ENCODE peak calls at places on chromosomes 2 and 18, in eight cellular contexts. P is naive thymus-derived CD4-positive, alpha-beta T cell; U is mammary epithelial cell; E is IMR-90; W is tibial nerve; F is gastrocnemius medialis; A is psoas muscle; Q is PC-9. R is an unnamed sample. For H3K36me3, the result is how much of the 10 kb centered on the place peaks cover.

GRCh38 chr2:218216674-218217365 is at the start of gene ARPC2:
- DNase-seq in P (peak), U (peak), E (peak), W (peak), F (peak), A (peak), Q (peak), R (peak)

GRCh38 chr2:127261835-127262234 is 32.1 kb downstream of the ERCC3 start:
- DNase-seq in P (no peak), U (no peak), E (peak), W (no peak), F (no peak), A (no peak), Q (no peak), R (no peak)

GRCh38 chr2:33212151-33212550 is 264.3 kb upstream of the RASGRP3 start:
- DNase-seq in P (no peak), U (peak), E (peak), W (no peak), F (no peak), A (no peak), Q (no peak), R (no peak)

GRCh38 chr2:47964722-47965434 is 58.6 kb upstream of the FBXO11 start:
- DNase-seq in P (no peak), U (peak), E (no peak), W (no peak), F (no peak), A (no peak), Q (peak), R (no peak)

GRCh38 chr2:134227666-134228065 is 26.2 kb upstream of the MGAT5 start:
- DNase-seq in P (no peak), U (no peak), E (no peak), W (no peak), F (no peak), A (no peak), Q (no peak), R (no peak)

GRCh38 chr2:182667321-182667695 is 48.7 kb upstream of the DNAJC10 start:
- DNase-seq in P (no peak), U (no peak), E (no peak), W (no peak), F (no peak), A (no peak), Q (no peak), R (no peak)

GRCh38 chr2:44941551-44942234 is at the start of gene SIX3:
- DNase-seq in P (peak), U (peak), E (no peak), W (no peak), F (no peak), A (no peak), Q (peak), R (no peak)

GRCh38 chr2:104572856-104573255 is 281.1 kb upstream of the POU3F3 start:
- DNase-seq in P (no peak), U (no peak), E (no peak), W (no peak), F (no peak), A (no peak), Q (no peak), R (no peak)

GRCh38 chr2:142483653-142484052 is 352.8 kb upstream of the LRP1B start:
- DNase-seq in P (no peak), U (no peak), E (no peak), W (no peak), F (no peak), A (no peak), Q (no peak), R (no peak)

GRCh38 chr2:455046-455705 is 167.3 kb upstream of the ALKAL2 start:
- DNase-seq in P (no peak), U (no peak), E (no peak), W (no peak), F (no peak), A (no peak), Q (no peak), R (no peak)

GRCh38 chr2:176080540-176081355 is 3.0 kb downstream of the EVX2 start:
- DNase-seq in P (no peak), U (no peak), E (no peak), W (no peak), F (no peak), A (no peak), Q (no peak), R (no peak)

DNA sequence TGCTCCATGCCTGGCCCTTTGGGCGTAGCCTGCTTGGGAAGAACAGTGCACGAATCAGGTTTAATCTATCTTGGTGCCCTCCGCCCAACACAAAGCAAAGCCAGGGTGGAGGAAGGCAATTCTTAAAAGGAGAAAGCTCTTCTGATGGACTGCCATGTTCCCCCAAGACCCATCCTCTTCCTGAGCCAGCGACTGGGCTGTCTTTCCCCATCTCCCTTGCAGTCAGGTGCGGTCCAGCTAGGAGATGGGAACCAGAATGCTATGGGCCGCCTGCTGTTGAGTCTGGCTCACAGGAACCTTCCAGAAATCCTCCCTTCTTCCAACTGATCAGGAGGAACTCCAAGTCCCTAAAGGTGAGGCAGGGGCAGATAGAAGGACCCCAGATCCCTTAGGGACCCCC is 105.0 kb downstream of the SH3BP4 start:
- DNase-seq in P (no peak), U (no peak), E (no peak), W (no peak), F (no peak), A (no peak), Q (no peak), R (no peak)
- H3K36me3 ChIP-seq in P (under half), U (under half), E (under half), W (under half), F (under half), A (under half), Q (under half), R (under half)

DNA sequence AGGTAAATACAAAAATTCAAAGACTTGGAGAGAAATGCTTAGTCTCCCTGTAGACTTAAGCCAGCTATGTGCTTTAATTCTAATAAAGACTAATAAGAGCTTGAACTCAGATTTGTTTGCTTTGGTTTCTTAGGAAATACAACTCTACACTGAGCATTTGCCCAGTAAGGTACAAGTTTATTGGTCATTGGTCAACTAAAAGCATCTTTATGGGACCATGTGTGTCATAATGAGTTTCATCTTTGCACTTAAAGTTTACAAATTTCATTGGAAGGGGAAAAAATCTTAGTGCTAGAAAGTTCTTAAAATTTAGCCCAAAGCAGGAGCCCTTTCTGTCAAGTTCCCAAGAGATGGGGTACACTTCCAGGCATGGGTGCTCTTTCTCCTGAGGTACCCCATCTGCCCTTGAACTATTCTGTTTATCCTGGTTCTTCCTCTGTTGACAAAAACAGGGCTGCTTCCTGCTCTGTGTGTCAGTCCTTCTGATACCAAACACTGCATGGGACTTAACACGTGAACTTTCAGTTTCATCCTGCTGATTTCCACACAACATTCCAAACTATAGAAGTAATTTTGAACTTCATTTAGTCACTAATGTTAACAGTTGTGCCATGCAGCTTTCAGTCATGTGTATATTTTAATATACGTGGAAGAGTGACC is 200.2 kb downstream of the TPGS2 start:
- DNase-seq in P (no peak), U (peak), E (peak), W (no peak), F (no peak), A (no peak), Q (no peak), R (no peak)
- H3K27ac ChIP-seq in P (no peak), U (no peak), E (peak), W (peak), F (peak), A (peak), Q (no peak), R (no peak)

GRCh38 chr2:98614024-98614739 is 5.8 kb downstream of the UNC50 start:
- DNase-seq in P (no peak), U (no peak), E (no peak), W (no peak), F (no peak), A (no peak), Q (no peak), R (no peak)
- H3K36me3 ChIP-seq in P (under half), U (under half), E (under half), W (half or more), F (under half), A (under half), Q (half or more), R (under half)

GRCh38 chr18:22703883-22704626 is 229.1 kb upstream of the RBBP8 start:
- DNase-seq in P (peak), U (peak), E (peak), W (no peak), F (no peak), A (no peak), Q (peak), R (peak)
- H3K27ac ChIP-seq in P (no peak), U (no peak), E (no peak), W (no peak), F (no peak), A (no peak), Q (no peak), R (no peak)

GRCh38 chr2:241260911-241261310 is 54.6 kb downstream of the HDLBP start:
- DNase-seq in P (no peak), U (no peak), E (no peak), W (no peak), F (no peak), A (no peak), Q (no peak), R (no peak)

GRCh38 chr2:241265506-241265905 is 50.0 kb downstream of the HDLBP start:
- DNase-seq in P (no peak), U (no peak), E (no peak), W (no peak), F (no peak), A (no peak), Q (no peak), R (no peak)

GRCh38 chr2:241258505-241259160 is 56.8 kb downstream of the HDLBP start:
- DNase-seq in P (no peak), U (no peak), E (no peak), W (no peak), F (no peak), A (no peak), Q (no peak), R (no peak)

GRCh38 chr2:241263061-241263460 is 52.4 kb downstream of the HDLBP start:
- DNase-seq in P (no peak), U (no peak), E (no peak), W (no peak), F (no peak), A (no peak), Q (no peak), R (no peak)

GRCh38 chr2:241261628-241262027 is 53.8 kb downstream of the HDLBP start:
- DNase-seq in P (no peak), U (no peak), E (no peak), W (no peak), F (no peak), A (no peak), Q (no peak), R (no peak)
- H3K36me3 ChIP-seq in P (under half), U (under half), E (half or more), W (half or more), F (under half), A (under half), Q (half or more), R (under half)

DNA sequence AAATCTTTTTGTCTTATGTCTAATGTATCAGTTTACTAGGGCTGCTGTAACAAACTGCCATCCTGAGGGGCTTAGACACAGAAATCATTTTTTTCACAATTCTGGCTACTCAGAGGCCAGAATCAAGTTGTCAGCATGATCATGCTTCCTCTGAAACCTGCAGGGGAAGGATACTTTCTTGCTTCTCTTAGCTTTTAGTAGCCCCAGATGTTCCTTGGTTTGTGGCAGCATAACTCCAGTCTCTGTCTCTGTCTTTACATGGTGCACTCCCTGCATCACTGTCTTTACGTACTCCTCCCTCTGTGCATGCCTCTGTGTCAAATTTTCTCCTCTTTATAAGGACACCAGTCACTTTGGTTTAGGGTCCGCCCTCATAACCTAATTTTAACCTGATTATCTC is 2.0 kb upstream of the SCN3A start:
- DNase-seq in P (no peak), U (no peak), E (no peak), W (no peak), F (no peak), A (no peak), Q (no peak), R (no peak)
- H3K27ac ChIP-seq in P (no peak), U (no peak), E (no peak), W (no peak), F (no peak), A (no peak), Q (no peak), R (no peak)

DNA sequence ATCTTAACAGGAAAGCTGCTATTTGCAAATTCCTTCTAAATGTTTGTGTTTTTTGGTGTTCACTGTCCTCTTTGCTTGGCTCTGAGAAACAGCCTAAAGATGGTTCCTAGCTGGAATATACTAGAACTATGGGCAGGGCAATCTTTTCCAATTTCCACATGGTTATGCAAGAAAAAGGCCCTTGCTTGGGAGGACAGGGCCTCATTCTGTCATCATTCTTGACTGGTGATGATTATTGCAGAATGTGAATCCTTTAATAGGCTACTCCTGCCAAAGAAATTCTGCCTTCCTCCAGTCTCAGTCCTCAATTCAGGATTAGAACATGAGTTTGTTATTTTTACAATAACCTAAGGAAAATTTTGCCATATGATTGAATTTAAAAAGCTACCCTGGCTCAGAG is 218.6 kb downstream of the HNMT start:
- DNase-seq in P (no peak), U (no peak), E (no peak), W (no peak), F (no peak), A (no peak), Q (no peak), R (no peak)
- H3K36me3 ChIP-seq in P (under half), U (under half), E (under half), W (under half), F (under half), A (under half), Q (under half), R (under half)

DNA sequence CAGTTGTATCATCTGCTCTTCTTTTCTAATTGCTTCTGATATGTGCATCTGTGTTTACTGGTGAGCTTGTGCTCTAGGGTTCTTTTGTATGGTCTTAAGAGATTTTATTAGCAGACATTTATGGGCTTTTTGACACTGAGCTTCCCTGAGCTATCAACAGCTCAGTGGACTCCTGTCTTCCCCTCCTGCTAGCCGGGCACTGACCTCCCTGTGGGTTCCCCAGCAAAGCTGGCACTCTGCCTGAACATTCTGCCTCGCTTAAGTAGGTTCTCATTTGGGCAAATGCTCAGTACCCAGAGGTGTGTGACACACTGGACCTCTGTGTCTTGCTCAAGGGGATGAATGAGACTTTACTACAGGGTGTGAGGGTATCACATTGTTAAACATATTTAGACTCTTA is 15.8 kb downstream of the TRAF3IP1 start:
- DNase-seq in P (no peak), U (no peak), E (no peak), W (no peak), F (no peak), A (no peak), Q (no peak), R (no peak)
- H3K27ac ChIP-seq in P (no peak), U (no peak), E (no peak), W (no peak), F (peak), A (peak), Q (no peak), R (no peak)

GRCh38 chr2:135637456-135638087 is 104.1 kb upstream of the UBXN4 start:
- DNase-seq in P (no peak), U (no peak), E (no peak), W (no peak), F (no peak), A (no peak), Q (no peak), R (no peak)
- H3K36me3 ChIP-seq in P (under half), U (under half), E (under half), W (half or more), F (under half), A (under half), Q (under half), R (under half)

DNA sequence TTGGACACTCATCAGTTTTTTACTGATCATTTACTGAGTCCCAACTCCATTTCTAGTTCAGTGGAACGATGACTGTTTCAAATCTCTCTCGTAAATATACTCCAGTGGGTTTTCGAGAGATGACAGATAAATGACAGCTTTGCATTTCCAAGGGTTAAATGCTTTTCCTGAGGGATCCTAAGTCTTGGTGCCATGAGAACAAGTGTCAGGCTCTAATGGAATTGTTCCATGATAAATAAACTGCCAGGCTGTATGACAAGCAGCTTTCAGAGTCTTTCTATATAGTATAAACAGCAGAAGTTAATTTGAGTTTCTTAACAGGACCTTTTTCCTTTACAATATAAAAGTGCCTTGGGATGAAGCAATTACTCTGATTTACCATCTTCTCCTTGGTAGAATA is 124.1 kb downstream of the AFF3 start:
- DNase-seq in P (no peak), U (no peak), E (no peak), W (no peak), F (no peak), A (no peak), Q (no peak), R (no peak)
- H3K27ac ChIP-seq in P (no peak), U (no peak), E (peak), W (no peak), F (no peak), A (no peak), Q (no peak), R (no peak)

R was measured in iPS DF 6.9.